ENCODE peak calls at places on chromosomes 5 and 9, in eight cellular contexts. One of them, this sample, is unnamed.

GRCh38 chr5:72154076-72154756 is 46.9 kb downstream of the MAP1B start:
- DNase-seq in fibroblast of pulmonary artery: no peak
- DNase-seq in WTC11: no peak
- DNase-seq in mucosa of descending colon: no peak
- DNase-seq in SK-N-MC: no peak
- DNase-seq in stimulated activated CD8-positive, alpha-beta memory T cell treated with anti-CD3 and anti-CD28 coated beads, Interleukin-4, amount 100 ng/mL, for 48 hours: no peak
- DNase-seq in activated naive CD4-positive, alpha-beta T cell: no peak
- DNase-seq in nephron progenitor cell: no peak
- DNase-seq in this sample: peak; percentile 34

GRCh38 chr5:149356391-149356790 is 1.5 kb upstream of the PCYOX1L start:
- DNase-seq in nephron progenitor cell: no peak
- DNase-seq in stimulated activated CD8-positive, alpha-beta memory T cell treated with anti-CD3 and anti-CD28 coated beads, Interleukin-4, amount 100 ng/mL, for 48 hours: peak; percentile 39
- DNase-seq in WTC11: no peak
- DNase-seq in mucosa of descending colon: no peak
- DNase-seq in SK-N-MC: no peak
- DNase-seq in activated naive CD4-positive, alpha-beta T cell: no peak
- DNase-seq in fibroblast of pulmonary artery: no peak
- DNase-seq in this sample: no peak

GRCh38 chr5:143435207-143435657 is 31.7 kb upstream of the NR3C1 start:
- DNase-seq in stimulated activated CD8-positive, alpha-beta memory T cell treated with anti-CD3 and anti-CD28 coated beads, Interleukin-4, amount 100 ng/mL, for 48 hours: peak; percentile 43
- DNase-seq in fibroblast of pulmonary artery: peak; percentile 8
- DNase-seq in SK-N-MC: no peak
- DNase-seq in mucosa of descending colon: no peak
- DNase-seq in WTC11: no peak
- DNase-seq in nephron progenitor cell: no peak
- DNase-seq in activated naive CD4-positive, alpha-beta T cell: peak; percentile 5
- DNase-seq in this sample: no peak

GRCh38 chr5:109612278-109612905 is 77.3 kb upstream of the MAN2A1 start:
- DNase-seq in SK-N-MC: no peak
- DNase-seq in WTC11: no peak
- DNase-seq in nephron progenitor cell: no peak
- DNase-seq in fibroblast of pulmonary artery: no peak
- DNase-seq in activated naive CD4-positive, alpha-beta T cell: no peak
- DNase-seq in mucosa of descending colon: no peak
- DNase-seq in stimulated activated CD8-positive, alpha-beta memory T cell treated with anti-CD3 and anti-CD28 coated beads, Interleukin-4, amount 100 ng/mL, for 48 hours: no peak
- DNase-seq in this sample: no peak

GRCh38 chr9:131994364-131995110 is 85.1 kb downstream of the MED27 start:
- DNase-seq in WTC11: no peak
- DNase-seq in nephron progenitor cell: no peak
- DNase-seq in fibroblast of pulmonary artery: no peak
- DNase-seq in stimulated activated CD8-positive, alpha-beta memory T cell treated with anti-CD3 and anti-CD28 coated beads, Interleukin-4, amount 100 ng/mL, for 48 hours: no peak
- DNase-seq in SK-N-MC: no peak
- DNase-seq in mucosa of descending colon: no peak
- DNase-seq in activated naive CD4-positive, alpha-beta T cell: no peak
- DNase-seq in this sample: no peak

GRCh38 chr9:129333613-129333960 is 155.5 kb upstream of the IER5L start:
- DNase-seq in WTC11: peak; percentile 47
- DNase-seq in fibroblast of pulmonary artery: no peak
- DNase-seq in activated naive CD4-positive, alpha-beta T cell: no peak
- DNase-seq in stimulated activated CD8-positive, alpha-beta memory T cell treated with anti-CD3 and anti-CD28 coated beads, Interleukin-4, amount 100 ng/mL, for 48 hours: no peak
- DNase-seq in nephron progenitor cell: no peak
- DNase-seq in mucosa of descending colon: no peak
- DNase-seq in SK-N-MC: no peak
- DNase-seq in this sample: peak; percentile 54

GRCh38 chr5:36177715-36178556 is 26.0 kb downstream of the SKP2 start:
- DNase-seq in activated naive CD4-positive, alpha-beta T cell: no peak
- DNase-seq in fibroblast of pulmonary artery: peak; percentile 74
- DNase-seq in WTC11: no peak
- DNase-seq in stimulated activated CD8-positive, alpha-beta memory T cell treated with anti-CD3 and anti-CD28 coated beads, Interleukin-4, amount 100 ng/mL, for 48 hours: no peak
- DNase-seq in mucosa of descending colon: no peak
- DNase-seq in SK-N-MC: no peak
- DNase-seq in nephron progenitor cell: no peak
- DNase-seq in this sample: no peak

GRCh38 chr9:114319147-114319546 is 3.8 kb upstream of the ORM1 start:
- DNase-seq in mucosa of descending colon: no peak
- DNase-seq in SK-N-MC: no peak
- DNase-seq in fibroblast of pulmonary artery: no peak
- DNase-seq in stimulated activated CD8-positive, alpha-beta memory T cell treated with anti-CD3 and anti-CD28 coated beads, Interleukin-4, amount 100 ng/mL, for 48 hours: no peak
- DNase-seq in activated naive CD4-positive, alpha-beta T cell: no peak
- DNase-seq in nephron progenitor cell: no peak
- DNase-seq in WTC11: no peak
- DNase-seq in this sample: peak; percentile 9

GRCh38 chr5:63923914-63924313 is 38.3 kb downstream of the HTR1A start:
- DNase-seq in activated naive CD4-positive, alpha-beta T cell: no peak
- DNase-seq in nephron progenitor cell: no peak
- DNase-seq in SK-N-MC: no peak
- DNase-seq in WTC11: no peak
- DNase-seq in stimulated activated CD8-positive, alpha-beta memory T cell treated with anti-CD3 and anti-CD28 coated beads, Interleukin-4, amount 100 ng/mL, for 48 hours: no peak
- DNase-seq in mucosa of descending colon: peak; percentile 29
- DNase-seq in fibroblast of pulmonary artery: no peak
- DNase-seq in this sample: peak; percentile 70

GRCh38 chr5:40073927-40074326 is 605.8 kb upstream of the PTGER4 start:
- DNase-seq in activated naive CD4-positive, alpha-beta T cell: no peak
- DNase-seq in nephron progenitor cell: no peak
- DNase-seq in stimulated activated CD8-positive, alpha-beta memory T cell treated with anti-CD3 and anti-CD28 coated beads, Interleukin-4, amount 100 ng/mL, for 48 hours: no peak
- DNase-seq in SK-N-MC: no peak
- DNase-seq in mucosa of descending colon: no peak
- DNase-seq in fibroblast of pulmonary artery: no peak
- DNase-seq in WTC11: no peak
- DNase-seq in this sample: no peak

GRCh38 chr5:144575736-144576135 is 405.1 kb downstream of the KCTD16 start:
- DNase-seq in stimulated activated CD8-positive, alpha-beta memory T cell treated with anti-CD3 and anti-CD28 coated beads, Interleukin-4, amount 100 ng/mL, for 48 hours: no peak
- DNase-seq in fibroblast of pulmonary artery: no peak
- DNase-seq in SK-N-MC: no peak
- DNase-seq in nephron progenitor cell: no peak
- DNase-seq in mucosa of descending colon: no peak
- DNase-seq in activated naive CD4-positive, alpha-beta T cell: no peak
- DNase-seq in WTC11: no peak
- DNase-seq in this sample: no peak

GRCh38 chr9:117671468-117671867 is 32.7 kb upstream of the TLR4 start:
- DNase-seq in activated naive CD4-positive, alpha-beta T cell: no peak
- DNase-seq in mucosa of descending colon: no peak
- DNase-seq in WTC11: no peak
- DNase-seq in fibroblast of pulmonary artery: no peak
- DNase-seq in nephron progenitor cell: no peak
- DNase-seq in stimulated activated CD8-positive, alpha-beta memory T cell treated with anti-CD3 and anti-CD28 coated beads, Interleukin-4, amount 100 ng/mL, for 48 hours: no peak
- DNase-seq in SK-N-MC: no peak
- DNase-seq in this sample: no peak

GRCh38 chr9:22037954-22038690 is 29.0 kb upstream of the CDKN2B start:
- DNase-seq in mucosa of descending colon: no peak
- DNase-seq in WTC11: no peak
- DNase-seq in SK-N-MC: peak; percentile 40
- DNase-seq in nephron progenitor cell: no peak
- DNase-seq in stimulated activated CD8-positive, alpha-beta memory T cell treated with anti-CD3 and anti-CD28 coated beads, Interleukin-4, amount 100 ng/mL, for 48 hours: no peak
- DNase-seq in fibroblast of pulmonary artery: peak; percentile 77
- DNase-seq in activated naive CD4-positive, alpha-beta T cell: no peak
- DNase-seq in this sample: no peak

GRCh38 chr5:50969207-50970145 is 303.0 kb downstream of the PARP8 start:
- DNase-seq in nephron progenitor cell: peak; percentile 50
- DNase-seq in SK-N-MC: no peak
- DNase-seq in activated naive CD4-positive, alpha-beta T cell: no peak
- DNase-seq in WTC11: peak; percentile 38
- DNase-seq in fibroblast of pulmonary artery: no peak
- DNase-seq in mucosa of descending colon: no peak
- DNase-seq in stimulated activated CD8-positive, alpha-beta memory T cell treated with anti-CD3 and anti-CD28 coated beads, Interleukin-4, amount 100 ng/mL, for 48 hours: no peak
- DNase-seq in this sample: no peak

GRCh38 chr5:87997662-87998061 is 271.0 kb downstream of the TMEM161B start:
- DNase-seq in activated naive CD4-positive, alpha-beta T cell: no peak
- DNase-seq in stimulated activated CD8-positive, alpha-beta memory T cell treated with anti-CD3 and anti-CD28 coated beads, Interleukin-4, amount 100 ng/mL, for 48 hours: no peak
- DNase-seq in SK-N-MC: no peak
- DNase-seq in WTC11: no peak
- DNase-seq in fibroblast of pulmonary artery: no peak
- DNase-seq in mucosa of descending colon: no peak
- DNase-seq in nephron progenitor cell: no peak
- DNase-seq in this sample: no peak

GRCh38 chr5:138905541-138905940 is 30.4 kb upstream of the LRRTM2 start:
- DNase-seq in stimulated activated CD8-positive, alpha-beta memory T cell treated with anti-CD3 and anti-CD28 coated beads, Interleukin-4, amount 100 ng/mL, for 48 hours: no peak
- DNase-seq in fibroblast of pulmonary artery: peak; percentile 36
- DNase-seq in WTC11: no peak
- DNase-seq in SK-N-MC: no peak
- DNase-seq in nephron progenitor cell: no peak
- DNase-seq in activated naive CD4-positive, alpha-beta T cell: no peak
- DNase-seq in mucosa of descending colon: no peak
- DNase-seq in this sample: no peak

GRCh38 chr5:161190086-161190485 is 338.1 kb upstream of the ATP10B start:
- DNase-seq in activated naive CD4-positive, alpha-beta T cell: no peak
- DNase-seq in mucosa of descending colon: no peak
- DNase-seq in stimulated activated CD8-positive, alpha-beta memory T cell treated with anti-CD3 and anti-CD28 coated beads, Interleukin-4, amount 100 ng/mL, for 48 hours: no peak
- DNase-seq in WTC11: no peak
- DNase-seq in SK-N-MC: no peak
- DNase-seq in nephron progenitor cell: no peak
- DNase-seq in fibroblast of pulmonary artery: no peak
- DNase-seq in this sample: no peak

GRCh38 chr5:134380367-134380766 is 9.0 kb downstream of the UBE2B start:
- DNase-seq in fibroblast of pulmonary artery: no peak
- DNase-seq in nephron progenitor cell: no peak
- DNase-seq in activated naive CD4-positive, alpha-beta T cell: no peak
- DNase-seq in mucosa of descending colon: no peak
- DNase-seq in SK-N-MC: no peak
- DNase-seq in WTC11: no peak
- DNase-seq in stimulated activated CD8-positive, alpha-beta memory T cell treated with anti-CD3 and anti-CD28 coated beads, Interleukin-4, amount 100 ng/mL, for 48 hours: no peak
- DNase-seq in this sample: no peak

GRCh38 chr9:134476256-134476941 is 150.1 kb downstream of the RXRA start:
- DNase-seq in nephron progenitor cell: no peak
- DNase-seq in WTC11: no peak
- DNase-seq in stimulated activated CD8-positive, alpha-beta memory T cell treated with anti-CD3 and anti-CD28 coated beads, Interleukin-4, amount 100 ng/mL, for 48 hours: no peak
- DNase-seq in fibroblast of pulmonary artery: no peak
- DNase-seq in activated naive CD4-positive, alpha-beta T cell: no peak
- DNase-seq in SK-N-MC: no peak
- DNase-seq in mucosa of descending colon: no peak
- DNase-seq in this sample: no peak

GRCh38 chr9:137793196-137793841 is 84.3 kb upstream of the CACNA1B start:
- DNase-seq in activated naive CD4-positive, alpha-beta T cell: no peak
- DNase-seq in WTC11: no peak
- DNase-seq in mucosa of descending colon: no peak
- DNase-seq in nephron progenitor cell: no peak
- DNase-seq in fibroblast of pulmonary artery: no peak
- DNase-seq in SK-N-MC: no peak
- DNase-seq in stimulated activated CD8-positive, alpha-beta memory T cell treated with anti-CD3 and anti-CD28 coated beads, Interleukin-4, amount 100 ng/mL, for 48 hours: no peak
- DNase-seq in this sample: no peak

GRCh38 chr9:93646640-93647178 is 70.3 kb downstream of the PHF2 start:
- DNase-seq in fibroblast of pulmonary artery: no peak
- DNase-seq in mucosa of descending colon: peak; percentile 9
- DNase-seq in SK-N-MC: no peak
- DNase-seq in nephron progenitor cell: no peak
- DNase-seq in activated naive CD4-positive, alpha-beta T cell: no peak
- DNase-seq in stimulated activated CD8-positive, alpha-beta memory T cell treated with anti-CD3 and anti-CD28 coated beads, Interleukin-4, amount 100 ng/mL, for 48 hours: no peak
- DNase-seq in WTC11: peak; percentile 7
- DNase-seq in this sample: peak; percentile 6

GRCh38 chr5:152092580-152092979 is 167.9 kb upstream of the GLRA1 start:
- DNase-seq in fibroblast of pulmonary artery: no peak
- DNase-seq in nephron progenitor cell: no peak
- DNase-seq in mucosa of descending colon: no peak
- DNase-seq in SK-N-MC: no peak
- DNase-seq in stimulated activated CD8-positive, alpha-beta memory T cell treated with anti-CD3 and anti-CD28 coated beads, Interleukin-4, amount 100 ng/mL, for 48 hours: no peak
- DNase-seq in WTC11: no peak
- DNase-seq in activated naive CD4-positive, alpha-beta T cell: no peak
- DNase-seq in this sample: no peak

GRCh38 chr9:129309041-129309430 is 131.0 kb upstream of the IER5L start:
- DNase-seq in WTC11: no peak
- DNase-seq in stimulated activated CD8-positive, alpha-beta memory T cell treated with anti-CD3 and anti-CD28 coated beads, Interleukin-4, amount 100 ng/mL, for 48 hours: peak; percentile 12
- DNase-seq in mucosa of descending colon: no peak
- DNase-seq in nephron progenitor cell: no peak
- DNase-seq in activated naive CD4-positive, alpha-beta T cell: no peak
- DNase-seq in fibroblast of pulmonary artery: no peak
- DNase-seq in SK-N-MC: no peak
- DNase-seq in this sample: no peak

GRCh38 chr5:4514067-4514648 is 626.0 kb upstream of the ADAMTS16 start:
- DNase-seq in activated naive CD4-positive, alpha-beta T cell: no peak
- DNase-seq in WTC11: no peak
- DNase-seq in nephron progenitor cell: no peak
- DNase-seq in fibroblast of pulmonary artery: no peak
- DNase-seq in stimulated activated CD8-positive, alpha-beta memory T cell treated with anti-CD3 and anti-CD28 coated beads, Interleukin-4, amount 100 ng/mL, for 48 hours: no peak
- DNase-seq in SK-N-MC: no peak
- DNase-seq in mucosa of descending colon: no peak
- DNase-seq in this sample: no peak

GRCh38 chr5:159088371-159088770 is 11.3 kb downstream of the EBF1 start:
- DNase-seq in nephron progenitor cell: no peak
- DNase-seq in WTC11: no peak
- DNase-seq in mucosa of descending colon: no peak
- DNase-seq in activated naive CD4-positive, alpha-beta T cell: no peak
- DNase-seq in stimulated activated CD8-positive, alpha-beta memory T cell treated with anti-CD3 and anti-CD28 coated beads, Interleukin-4, amount 100 ng/mL, for 48 hours: no peak
- DNase-seq in SK-N-MC: no peak
- DNase-seq in fibroblast of pulmonary artery: no peak
- DNase-seq in this sample: no peak

This sample was measured in pancreas.